ENCODE peak calls at places on chromosomes 11 and 22, in ten cellular contexts. W is activated T-cell treated with anti-CD3 and anti-CD28 coated beads for 24 hours; L is WTC11; M is left ventricle myocardium superior; G is HuH-7.5; O is MCF 10A; D is GM23248; C is NCI-H524; A is GM04504; K is stimulated activated CD4-positive, alpha-beta T cell treated with anti-CD3 and anti-CD28 coated beads, Interleukin-4, amount 100 ng/mL, for 24 hours. N is an unnamed sample.

GRCh38 chr11:135033545-135033944 is 621.5 kb upstream of the B3GAT1 start:
- DNase-seq in D (peak; percentile 10), L (peak; percentile 63), W (no peak), M (no peak), K (no peak), A (no peak), C (peak; percentile 67), O (peak; percentile 20), G (no peak), N (no peak)

GRCh38 chr22:30777589-30777988 is 82.9 kb downstream of the OSBP2 start:
- DNase-seq in C (peak; percentile 60), D (no peak), W (no peak), L (no peak), O (no peak), M (no peak), G (no peak), A (no peak), K (no peak), N (no peak)

GRCh38 chr11:47944555-47945128 is 35.7 kb upstream of the PTPRJ start:
- DNase-seq in A (no peak), W (no peak), D (peak; percentile 37), O (no peak), M (no peak), C (no peak), K (no peak), G (no peak), L (no peak), N (peak; percentile 19)

GRCh38 chr11:110125632-110126031 is 32.4 kb downstream of the ZC3H12C start:
- DNase-seq in K (no peak), L (no peak), G (peak; percentile 7), A (no peak), M (no peak), D (peak; percentile 50), W (no peak), C (no peak), O (peak; percentile 36), N (peak; percentile 20)

GRCh38 chr22:29456211-29456671 is 17.9 kb downstream of the RFPL1 start:
- DNase-seq in D (peak; percentile 34), A (no peak), W (no peak), C (no peak), G (no peak), L (no peak), O (no peak), M (no peak), K (no peak), N (peak; percentile 75)

GRCh38 chr22:40509401-40510134 is 127.0 kb downstream of the MRTFA start:
- DNase-seq in C (no peak), A (peak; percentile 85), D (peak; percentile 86), L (no peak), K (no peak), M (peak; percentile 61), G (no peak), O (peak; percentile 97), W (no peak), N (peak; percentile 80)

GRCh38 chr11:61785837-61786402 is 6.5 kb downstream of the TMEM258 start:
- DNase-seq in L (no peak), D (no peak), K (no peak), A (no peak), O (no peak), M (no peak), C (no peak), W (no peak), G (no peak), N (no peak)

GRCh38 chr22:19120829-19121630 is 1.2 kb downstream of the DGCR2 start:
- DNase-seq in G (peak; percentile 88), O (peak; percentile 71), M (peak; percentile 49), D (peak; percentile 75), A (no peak), K (no peak), C (no peak), L (no peak), W (peak; percentile 26), N (peak; percentile 66)

GRCh38 chr11:115180272-115180671 is 323.9 kb downstream of the CADM1 start:
- DNase-seq in W (no peak), L (no peak), A (no peak), M (no peak), C (peak; percentile 67), O (no peak), D (no peak), G (no peak), K (no peak), N (no peak)

GRCh38 chr22:17785185-17786184 is 11.2 kb upstream of the BID start:
- DNase-seq in M (peak; percentile 78), W (peak; percentile 59), K (peak; percentile 78), C (peak; percentile 30), D (peak; percentile 49), G (peak; percentile 98), L (peak; percentile 95), O (peak; percentile 55), A (no peak), N (no peak)

GRCh38 chr22:27476729-27477128 is 324.8 kb downstream of the MN1 start:
- DNase-seq in A (peak; percentile 44), L (no peak), K (no peak), G (no peak), W (no peak), M (no peak), D (peak; percentile 94), O (peak; percentile 85), C (no peak), N (peak; percentile 72)

GRCh38 chr11:128346808-128347207 is 240.6 kb downstream of the ETS1 start:
- DNase-seq in C (no peak), M (no peak), O (peak; percentile 55), A (no peak), D (peak; percentile 64), G (no peak), K (peak; percentile 70), W (no peak), L (no peak), N (no peak)

GRCh38 chr11:69286358-69287327 is 7.3 kb upstream of the MYEOV start:
- DNase-seq in G (no peak), O (no peak), A (no peak), C (no peak), L (no peak), K (no peak), D (no peak), W (no peak), M (no peak), N (no peak)

GRCh38 chr22:24445481-24446290 is 18.3 kb downstream of the ADORA2A start:
- DNase-seq in M (no peak), K (peak; percentile 42), C (peak; percentile 95), L (no peak), A (no peak), O (no peak), G (no peak), D (no peak), W (no peak), N (no peak)

GRCh38 chr22:43273902-43274484 is 69.2 kb downstream of the SCUBE1 start:
- DNase-seq in O (peak; percentile 77), M (no peak), W (no peak), L (peak; percentile 70), A (peak; percentile 33), C (peak; percentile 69), D (peak; percentile 68), G (peak; percentile 89), K (peak; percentile 43), N (peak; percentile 21)

GRCh38 chr11:61174275-61174674 is 13.0 kb upstream of the VPS37C start:
- DNase-seq in L (no peak), O (no peak), W (no peak), G (no peak), D (no peak), A (no peak), C (no peak), K (no peak), M (no peak), N (no peak)

GRCh38 chr22:20965888-20966855 is 883 bp upstream of the AIFM3 start:
- DNase-seq in M (no peak), D (no peak), C (no peak), K (no peak), L (no peak), W (no peak), A (no peak), G (no peak), O (no peak), N (no peak)

GRCh38 chr11:119995730-119996491 is 142.0 kb downstream of the TRIM29 start:
- DNase-seq in K (no peak), C (no peak), O (no peak), L (no peak), W (no peak), G (no peak), A (no peak), M (no peak), D (no peak), N (no peak)

GRCh38 chr22:46245515-46245914 is 4.6 kb downstream of the CDPF1 start:
- DNase-seq in W (no peak), L (no peak), G (no peak), D (no peak), M (peak; percentile 85), O (no peak), A (no peak), K (no peak), C (no peak), N (no peak)

GRCh38 chr11:62044639-62045121 is 77.2 kb upstream of the FTH1 start:
- DNase-seq in O (peak; percentile 78), A (no peak), L (no peak), W (no peak), D (no peak), C (no peak), M (no peak), K (no peak), G (no peak), N (no peak)

GRCh38 chr11:2860636-2861035 is 24.9 kb downstream of the CDKN1C start:
- DNase-seq in A (no peak), D (peak; percentile 29), M (no peak), C (no peak), G (peak; percentile 87), L (no peak), K (peak; percentile 17), O (peak; percentile 73), W (no peak), N (no peak)

GRCh38 chr22:44107341-44107740 is 73.4 kb upstream of the PARVG start:
- DNase-seq in L (peak; percentile 51), A (no peak), M (peak; percentile 4), C (peak; percentile 12), O (no peak), K (no peak), G (no peak), D (no peak), W (no peak), N (no peak)

GRCh38 chr11:17734986-17735822 is 623 bp downstream of the KCNC1 start:
- DNase-seq in D (peak; percentile 89), C (peak; percentile 64), G (peak; percentile 86), M (peak; percentile 84), W (peak; percentile 7), L (peak; percentile 77), O (peak; percentile 67), K (peak; percentile 22), A (peak; percentile 35), N (peak; percentile 15)